ENCODE peak calls at places on chromosome 11, in ten cellular contexts. Q, P, Y, A, U, V, H, Z, L and I are unnamed samples.
A peak's percentile ranks its signal among the peaks of the same experiment; 100 is the strongest.

GRCh38 chr11:24453129-24453723 is 43.6 kb upstream of the LUZP2 start:
- DNase-seq in Q (no peak), P (peak; percentile 46), Y (no peak), A (no peak), U (no peak), V (no peak), H (no peak), Z (no peak), L (no peak), I (no peak)

GRCh38 chr11:46296520-46297448 is 19.3 kb downstream of the CREB3L1 start:
- DNase-seq in Q (no peak), P (peak; percentile 19), Y (no peak), A (peak; percentile 76), U (no peak), V (no peak), H (no peak), Z (peak; percentile 94), L (peak; percentile 95), I (peak; percentile 61)

GRCh38 chr11:44589301-44589700 is 23.8 kb downstream of the CD82 start:
- DNase-seq in Q (no peak), P (no peak), Y (no peak), A (no peak), U (peak; percentile 66), V (no peak), H (no peak), Z (peak; percentile 48), L (peak; percentile 91), I (no peak)

GRCh38 chr11:86274999-86275398 is 27.0 kb upstream of the HIKESHI start:
- DNase-seq in Q (no peak), P (no peak), Y (no peak), A (no peak), U (no peak), V (no peak), H (no peak), Z (no peak), L (no peak), I (no peak)

GRCh38 chr11:72328366-72329224 is 84.6 kb upstream of the PHOX2A start:
- DNase-seq in Q (no peak), P (peak; percentile 25), Y (no peak), A (no peak), U (peak; percentile 19), V (no peak), H (no peak), Z (no peak), L (peak; percentile 43), I (no peak)

GRCh38 chr11:47983464-47984397 is 3.4 kb downstream of the PTPRJ start:
- DNase-seq in Q (no peak), P (peak; percentile 67), Y (no peak), A (no peak), U (no peak), V (no peak), H (no peak), Z (no peak), L (peak; percentile 71), I (no peak)

GRCh38 chr11:130712480-130712879 is 203.8 kb downstream of the SNX19 start:
- DNase-seq in Q (no peak), P (no peak), Y (no peak), A (no peak), U (no peak), V (no peak), H (no peak), Z (no peak), L (no peak), I (no peak)

GRCh38 chr11:114200785-114201184 is 95.4 kb upstream of the NNMT start:
- DNase-seq in Q (no peak), P (no peak), Y (no peak), A (no peak), U (no peak), V (no peak), H (no peak), Z (no peak), L (no peak), I (no peak)

GRCh38 chr11:1817000-1817399 is 17.8 kb upstream of the SYT8 start:
- DNase-seq in Q (no peak), P (no peak), Y (no peak), A (no peak), U (no peak), V (no peak), H (no peak), Z (no peak), L (no peak), I (no peak)